ENCODE peak calls at places on chromosomes 3 and 15, in seven cellular contexts. T is fibroblast of mammary gland, L is fibroblast of lung, R is colonic mucosa, M is uterus, G is esophagus squamous epithelium, I is heart left ventricle. W is an unnamed sample.

GRCh38 chr3:53718462-53718861 is 127.8 kb downstream of the CHDH start:
- DNase-seq in T (no peak), L (no peak), R (no peak), M (no peak), G (no peak), I (no peak), W (no peak)

GRCh38 chr15:34318277-34319079 is 19.1 kb downstream of the SLC12A6 start:
- DNase-seq in T (peak), L (peak), R (peak), M (peak), G (no peak), I (no peak), W (peak)

GRCh38 chr3:195104340-195104739 is 166.6 kb downstream of the XXYLT1 start:
- DNase-seq in T (no peak), L (no peak), R (no peak), M (no peak), G (no peak), I (no peak), W (no peak)

GRCh38 chr3:133644768-133645167 is 17.0 kb downstream of the TOPBP1 start:
- DNase-seq in T (peak), L (peak), R (no peak), M (no peak), G (no peak), I (no peak), W (peak)

GRCh38 chr15:68053701-68053996 is 466 bp upstream of the PIAS1 start:
- DNase-seq in T (no peak), L (no peak), R (no peak), M (no peak), G (no peak), I (no peak), W (no peak)

GRCh38 chr3:13783556-13783955 is 96.3 kb downstream of the WNT7A start:
- DNase-seq in T (no peak), L (no peak), R (no peak), M (no peak), G (no peak), I (peak), W (no peak)

GRCh38 chr15:68612979-68613740 is 34.4 kb downstream of the CORO2B start:
- DNase-seq in T (peak), L (no peak), R (no peak), M (no peak), G (no peak), I (no peak), W (peak)

GRCh38 chr3:158791259-158791920 is 10.5 kb upstream of the MFSD1 start:
- DNase-seq in T (peak), L (peak), R (no peak), M (no peak), G (no peak), I (no peak), W (peak)

GRCh38 chr3:14403636-14404395 is 1.4 kb downstream of the SLC6A6 start:
- DNase-seq in T (no peak), L (no peak), R (no peak), M (peak), G (no peak), I (peak), W (no peak)

GRCh38 chr3:40043444-40043755 is 234.0 kb downstream of the MYRIP start:
- DNase-seq in T (peak), L (no peak), R (no peak), M (no peak), G (no peak), I (no peak), W (peak)

GRCh38 chr3:76065975-76066374 is 280.6 kb upstream of the ZNF717 start:
- DNase-seq in T (peak), L (peak), R (no peak), M (no peak), G (no peak), I (no peak), W (no peak)

GRCh38 chr3:196666001-196666867 is 26.7 kb downstream of the NRROS start:
- DNase-seq in T (peak), L (peak), R (no peak), M (no peak), G (no peak), I (no peak), W (peak)

DNA sequence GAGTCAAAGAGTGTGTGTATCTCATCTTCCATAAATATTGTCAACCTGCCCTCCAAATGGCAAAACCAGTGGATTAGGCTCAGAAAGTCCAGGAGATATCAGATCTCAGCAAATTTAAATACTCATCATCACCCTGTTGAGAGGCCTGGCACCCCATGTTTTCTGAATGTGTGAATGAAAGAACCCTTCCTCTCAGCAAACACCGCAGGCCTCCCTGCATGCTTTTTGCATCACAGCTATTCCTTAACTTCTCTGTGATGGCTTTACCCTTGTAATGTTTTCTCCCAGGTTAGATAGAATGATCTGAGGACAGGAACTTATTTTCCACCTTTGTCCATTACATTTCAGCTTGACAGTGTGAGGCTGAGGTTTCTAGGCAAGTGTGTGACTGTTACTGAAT is 43.6 kb upstream of the NMNAT3 start:
- DNase-seq in T (no peak), L (no peak), R (no peak), M (no peak), G (no peak), I (no peak), W (no peak)
- TF ChIP-seq CTCF in T (no peak), L (no peak), R (no peak), M (no peak), G (no peak), I (no peak), W (no peak)

GRCh38 chr3:43649365-43649968 is 27.7 kb upstream of the ANO10 start:
- DNase-seq in T (no peak), L (no peak), R (no peak), M (no peak), G (no peak), I (no peak), W (no peak)
- TF ChIP-seq CTCF in T (no peak), L (no peak), R (no peak), M (no peak), G (no peak), I (no peak), W (no peak)

GRCh38 chr3:125055165-125055912 is 458 bp downstream of the HEG1 start:
- DNase-seq in T (no peak), L (no peak), R (no peak), M (peak), G (no peak), I (peak), W (no peak)

GRCh38 chr3:125052671-125053303 is 3.0 kb downstream of the HEG1 start:
- DNase-seq in T (peak), L (peak), R (no peak), M (no peak), G (no peak), I (no peak), W (peak)

GRCh38 chr3:125055913-125056705 is at the start of gene HEG1:
- DNase-seq in T (peak), L (peak), R (peak), M (peak), G (peak), I (peak), W (peak)

GRCh38 chr3:125053304-125053699 is 2.5 kb downstream of the HEG1 start:
- DNase-seq in T (no peak), L (no peak), R (no peak), M (no peak), G (no peak), I (no peak), W (no peak)

GRCh38 chr3:125054436-125055164 is 1.2 kb downstream of the HEG1 start:
- DNase-seq in T (peak), L (peak), R (peak), M (no peak), G (no peak), I (no peak), W (peak)
- TF ChIP-seq CTCF in T (peak), L (peak), R (no peak), M (peak), G (no peak), I (no peak), W (peak)

DNA sequence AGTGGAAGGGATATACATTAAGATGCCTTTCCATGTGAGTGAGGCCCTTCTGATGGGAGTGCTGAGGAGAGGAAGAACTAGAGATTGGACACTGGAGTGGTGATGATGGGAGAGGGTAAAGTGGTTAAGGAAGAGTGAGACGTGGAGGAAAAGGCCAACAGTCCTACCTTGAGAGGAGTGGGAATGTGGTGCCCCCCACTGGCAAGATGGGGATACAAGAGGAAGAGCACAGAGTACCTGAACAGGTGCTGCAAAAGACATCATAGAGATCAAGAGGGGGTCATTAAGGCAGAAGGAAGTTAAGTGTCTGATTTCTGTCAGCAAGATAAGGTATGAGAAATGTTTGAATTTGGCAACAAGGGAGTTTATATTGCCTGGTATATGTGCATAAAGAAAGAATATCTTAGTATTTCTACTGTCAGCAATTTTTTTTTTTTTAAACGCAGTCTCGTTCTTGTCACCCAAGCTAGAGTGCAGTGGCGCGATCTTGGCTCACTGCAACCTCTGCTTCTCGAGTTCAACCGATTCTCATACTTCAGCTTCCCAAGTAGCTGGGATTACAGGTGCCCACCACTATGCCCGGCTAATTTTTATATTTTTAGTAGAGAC is 34.0 kb downstream of the ARIH2 start:
- DNase-seq in T (peak), L (no peak), R (peak), M (no peak), G (no peak), I (no peak), W (no peak)
- TF ChIP-seq CTCF in T (peak), L (no peak), R (peak), M (no peak), G (peak), I (peak), W (peak)

GRCh38 chr15:85542895-85543331 is 162.5 kb downstream of the AKAP13 start:
- DNase-seq in T (peak), L (peak), R (no peak), M (no peak), G (no peak), I (no peak), W (no peak)

GRCh38 chr15:85542488-85542887 is 162.1 kb downstream of the AKAP13 start:
- DNase-seq in T (no peak), L (no peak), R (no peak), M (no peak), G (no peak), I (no peak), W (no peak)

GRCh38 chr15:85545185-85545584 is 164.8 kb downstream of the AKAP13 start:
- DNase-seq in T (peak), L (peak), R (no peak), M (no peak), G (no peak), I (no peak), W (peak)

GRCh38 chr15:85541744-85542143 is 161.3 kb downstream of the AKAP13 start:
- DNase-seq in T (peak), L (no peak), R (no peak), M (no peak), G (no peak), I (no peak), W (no peak)

GRCh38 chr15:85543741-85544155 is 163.3 kb downstream of the AKAP13 start:
- DNase-seq in T (no peak), L (peak), R (peak), M (no peak), G (no peak), I (peak), W (no peak)
- TF ChIP-seq CTCF in T (no peak), L (peak), R (no peak), M (no peak), G (peak), I (no peak), W (no peak)

GRCh38 chr3:114333180-114333922 is 39.5 kb downstream of the TIGIT start:
- DNase-seq in T (peak), L (no peak), R (no peak), M (no peak), G (no peak), I (no peak), W (no peak)

GRCh38 chr3:114338651-114339357 is 45.0 kb downstream of the TIGIT start:
- DNase-seq in T (no peak), L (no peak), R (no peak), M (no peak), G (no peak), I (no peak), W (no peak)

GRCh38 chr3:114336857-114337256 is 43.0 kb downstream of the TIGIT start:
- DNase-seq in T (no peak), L (no peak), R (no peak), M (no peak), G (no peak), I (no peak), W (no peak)

GRCh38 chr3:114333923-114334240 is 40.1 kb downstream of the TIGIT start:
- DNase-seq in T (no peak), L (no peak), R (no peak), M (no peak), G (no peak), I (no peak), W (no peak)

DNA sequence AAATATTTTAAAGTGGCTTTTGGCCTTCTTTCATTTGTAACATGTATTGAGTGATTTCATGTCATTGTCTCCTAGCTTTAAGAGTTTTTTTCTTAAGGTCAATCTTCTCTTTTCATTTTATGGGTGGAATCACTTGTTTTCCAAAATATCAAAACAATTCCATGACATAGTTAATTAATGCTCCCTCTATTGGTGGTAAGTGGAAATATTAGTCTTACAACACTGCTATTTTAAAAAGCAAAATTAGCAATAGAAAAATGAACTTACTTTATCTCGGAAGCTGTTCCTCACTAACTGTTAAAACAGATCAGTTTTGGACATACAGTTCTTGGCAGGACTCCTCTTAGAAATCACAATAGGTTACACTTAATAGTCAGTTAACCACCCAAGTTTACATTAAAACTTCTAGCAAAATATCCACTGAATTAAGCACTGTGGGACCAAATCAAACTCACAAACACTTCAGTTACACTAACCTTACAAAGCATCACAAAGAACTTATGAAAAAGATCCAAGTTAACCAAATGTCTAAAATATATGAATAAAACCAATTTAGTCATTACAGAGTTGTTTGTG is 42.4 kb downstream of the TIGIT start:
- DNase-seq in T (peak), L (peak), R (no peak), M (no peak), G (no peak), I (no peak), W (peak)
- TF ChIP-seq CTCF in T (peak), L (peak), R (peak), M (peak), G (no peak), I (peak), W (peak)

GRCh38 chr3:11513817-11514135 is 129.9 kb downstream of the VGLL4 start:
- DNase-seq in T (no peak), L (no peak), R (no peak), M (no peak), G (no peak), I (no peak), W (no peak)

GRCh38 chr3:11510001-11510760 is 133.5 kb downstream of the VGLL4 start:
- DNase-seq in T (no peak), L (no peak), R (no peak), M (peak), G (no peak), I (no peak), W (no peak)

GRCh38 chr3:11507719-11508118 is 136.0 kb downstream of the VGLL4 start:
- DNase-seq in T (peak), L (peak), R (no peak), M (no peak), G (no peak), I (no peak), W (no peak)

GRCh38 chr3:11508346-11509174 is 135.2 kb downstream of the VGLL4 start:
- DNase-seq in T (no peak), L (no peak), R (no peak), M (no peak), G (no peak), I (no peak), W (no peak)

GRCh38 chr3:11509175-11510000 is 134.3 kb downstream of the VGLL4 start:
- DNase-seq in T (peak), L (peak), R (peak), M (peak), G (no peak), I (peak), W (peak)
- TF ChIP-seq CTCF in T (peak), L (peak), R (no peak), M (peak), G (no peak), I (no peak), W (peak)